ENCODE peak calls at places on chromosomes 13 and 19, in eight cellular contexts. One of them, this sample, is unnamed.

GRCh38 chr13:45328661-45329105 is 12.3 kb downstream of the TPT1 start:
- DNase-seq in choroid plexus epithelial cell: peak
- DNase-seq in NCI-H1048: no peak
- DNase-seq in NCI-H2107: no peak
- DNase-seq in HT-29: no peak
- DNase-seq in NCI-H2171 treated with DMSO at 0.1 percent for 48 hours: no peak
- DNase-seq in A549: no peak
- DNase-seq in NCI-H748 treated with DMSO at 0.1 percent for 48 hours: no peak
- DNase-seq in this sample: no peak

GRCh38 chr13:40236566-40237168 is 429.8 kb downstream of the FOXO1 start:
- DNase-seq in HT-29: no peak
- DNase-seq in NCI-H2171 treated with DMSO at 0.1 percent for 48 hours: no peak
- DNase-seq in NCI-H2107: no peak
- DNase-seq in NCI-H748 treated with DMSO at 0.1 percent for 48 hours: no peak
- DNase-seq in NCI-H1048: no peak
- DNase-seq in A549: no peak
- DNase-seq in choroid plexus epithelial cell: peak
- DNase-seq in this sample: no peak

GRCh38 chr13:79710376-79710775 is 229.4 kb downstream of the NDFIP2 start:
- DNase-seq in NCI-H748 treated with DMSO at 0.1 percent for 48 hours: no peak
- DNase-seq in NCI-H1048: no peak
- DNase-seq in HT-29: no peak
- DNase-seq in A549: no peak
- DNase-seq in choroid plexus epithelial cell: peak
- DNase-seq in NCI-H2171 treated with DMSO at 0.1 percent for 48 hours: no peak
- DNase-seq in NCI-H2107: no peak
- DNase-seq in this sample: no peak

GRCh38 chr13:93603043-93603442 is 376.4 kb downstream of the GPC6 start:
- DNase-seq in NCI-H1048: no peak
- DNase-seq in NCI-H2107: no peak
- DNase-seq in HT-29: no peak
- DNase-seq in NCI-H748 treated with DMSO at 0.1 percent for 48 hours: no peak
- DNase-seq in A549: peak
- DNase-seq in choroid plexus epithelial cell: peak
- DNase-seq in NCI-H2171 treated with DMSO at 0.1 percent for 48 hours: no peak
- DNase-seq in this sample: peak

GRCh38 chr13:110340812-110341444 is 33.8 kb downstream of the COL4A2 start:
- DNase-seq in A549: no peak
- DNase-seq in HT-29: no peak
- DNase-seq in NCI-H748 treated with DMSO at 0.1 percent for 48 hours: no peak
- DNase-seq in NCI-H2171 treated with DMSO at 0.1 percent for 48 hours: no peak
- DNase-seq in NCI-H1048: no peak
- DNase-seq in NCI-H2107: no peak
- DNase-seq in choroid plexus epithelial cell: peak
- DNase-seq in this sample: no peak

GRCh38 chr19:28466107-28467045 is 746.6 kb downstream of the UQCRFS1 start:
- DNase-seq in HT-29: peak
- DNase-seq in NCI-H748 treated with DMSO at 0.1 percent for 48 hours: peak
- DNase-seq in NCI-H2171 treated with DMSO at 0.1 percent for 48 hours: peak
- DNase-seq in A549: peak
- DNase-seq in NCI-H2107: no peak
- DNase-seq in choroid plexus epithelial cell: peak
- DNase-seq in NCI-H1048: peak
- DNase-seq in this sample: peak

GRCh38 chr13:21638319-21639282 is 32.3 kb upstream of the FGF9 start:
- DNase-seq in HT-29: peak
- DNase-seq in NCI-H2171 treated with DMSO at 0.1 percent for 48 hours: no peak
- DNase-seq in NCI-H748 treated with DMSO at 0.1 percent for 48 hours: peak
- DNase-seq in NCI-H1048: no peak
- DNase-seq in choroid plexus epithelial cell: peak
- DNase-seq in NCI-H2107: peak
- DNase-seq in A549: peak
- DNase-seq in this sample: peak

GRCh38 chr13:32261567-32261966 is 53.6 kb downstream of the ZAR1L start:
- DNase-seq in choroid plexus epithelial cell: peak
- DNase-seq in NCI-H748 treated with DMSO at 0.1 percent for 48 hours: no peak
- DNase-seq in A549: no peak
- DNase-seq in NCI-H2107: no peak
- DNase-seq in NCI-H2171 treated with DMSO at 0.1 percent for 48 hours: no peak
- DNase-seq in NCI-H1048: no peak
- DNase-seq in HT-29: peak
- DNase-seq in this sample: no peak

GRCh38 chr13:72851678-72852014 is 69.7 kb downstream of the PIBF1 start:
- DNase-seq in NCI-H748 treated with DMSO at 0.1 percent for 48 hours: no peak
- DNase-seq in choroid plexus epithelial cell: no peak
- DNase-seq in HT-29: no peak
- DNase-seq in NCI-H2107: no peak
- DNase-seq in NCI-H1048: no peak
- DNase-seq in A549: no peak
- DNase-seq in NCI-H2171 treated with DMSO at 0.1 percent for 48 hours: no peak
- DNase-seq in this sample: no peak

GRCh38 chr19:12222980-12223630 is 60.2 kb downstream of the ZNF136 start:
- DNase-seq in NCI-H2107: no peak
- DNase-seq in HT-29: no peak
- DNase-seq in A549: no peak
- DNase-seq in NCI-H1048: no peak
- DNase-seq in NCI-H748 treated with DMSO at 0.1 percent for 48 hours: no peak
- DNase-seq in NCI-H2171 treated with DMSO at 0.1 percent for 48 hours: no peak
- DNase-seq in choroid plexus epithelial cell: no peak
- DNase-seq in this sample: no peak

GRCh38 chr19:501646-502045 is 5.4 kb downstream of the MADCAM1 start:
- DNase-seq in NCI-H1048: no peak
- DNase-seq in HT-29: no peak
- DNase-seq in NCI-H2107: no peak
- DNase-seq in choroid plexus epithelial cell: no peak
- DNase-seq in NCI-H2171 treated with DMSO at 0.1 percent for 48 hours: no peak
- DNase-seq in NCI-H748 treated with DMSO at 0.1 percent for 48 hours: no peak
- DNase-seq in A549: no peak
- DNase-seq in this sample: no peak

GRCh38 chr13:42836930-42837329 is 55.5 kb downstream of the FAM216B start:
- DNase-seq in choroid plexus epithelial cell: peak
- DNase-seq in NCI-H748 treated with DMSO at 0.1 percent for 48 hours: no peak
- DNase-seq in HT-29: peak
- DNase-seq in NCI-H2171 treated with DMSO at 0.1 percent for 48 hours: no peak
- DNase-seq in NCI-H1048: no peak
- DNase-seq in NCI-H2107: no peak
- DNase-seq in A549: peak
- DNase-seq in this sample: peak

GRCh38 chr19:6739884-6740588 is 556 bp downstream of the TRIP10 start:
- DNase-seq in choroid plexus epithelial cell: no peak
- DNase-seq in A549: peak
- DNase-seq in NCI-H748 treated with DMSO at 0.1 percent for 48 hours: no peak
- DNase-seq in HT-29: peak
- DNase-seq in NCI-H2107: no peak
- DNase-seq in NCI-H1048: no peak
- DNase-seq in NCI-H2171 treated with DMSO at 0.1 percent for 48 hours: no peak
- DNase-seq in this sample: peak

GRCh38 chr13:106117035-106117434 is 418.4 kb downstream of the EFNB2 start:
- DNase-seq in NCI-H2171 treated with DMSO at 0.1 percent for 48 hours: no peak
- DNase-seq in NCI-H748 treated with DMSO at 0.1 percent for 48 hours: no peak
- DNase-seq in choroid plexus epithelial cell: peak
- DNase-seq in HT-29: no peak
- DNase-seq in NCI-H1048: no peak
- DNase-seq in A549: no peak
- DNase-seq in NCI-H2107: no peak
- DNase-seq in this sample: no peak

GRCh38 chr13:21596722-21597121 is 7.2 kb downstream of the MICU2 start:
- DNase-seq in NCI-H2171 treated with DMSO at 0.1 percent for 48 hours: no peak
- DNase-seq in NCI-H748 treated with DMSO at 0.1 percent for 48 hours: no peak
- DNase-seq in A549: no peak
- DNase-seq in NCI-H1048: no peak
- DNase-seq in NCI-H2107: no peak
- DNase-seq in choroid plexus epithelial cell: no peak
- DNase-seq in HT-29: no peak
- DNase-seq in this sample: no peak

GRCh38 chr19:53004242-53004641 is 9.5 kb upstream of the ERVV-1 start:
- DNase-seq in NCI-H2107: no peak
- DNase-seq in NCI-H748 treated with DMSO at 0.1 percent for 48 hours: no peak
- DNase-seq in choroid plexus epithelial cell: no peak
- DNase-seq in HT-29: no peak
- DNase-seq in NCI-H1048: no peak
- DNase-seq in A549: no peak
- DNase-seq in NCI-H2171 treated with DMSO at 0.1 percent for 48 hours: no peak
- DNase-seq in this sample: peak

GRCh38 chr13:50365683-50366391 is 350.6 kb downstream of the KCNRG start:
- DNase-seq in choroid plexus epithelial cell: peak
- DNase-seq in A549: peak
- DNase-seq in NCI-H748 treated with DMSO at 0.1 percent for 48 hours: peak
- DNase-seq in HT-29: peak
- DNase-seq in NCI-H2171 treated with DMSO at 0.1 percent for 48 hours: no peak
- DNase-seq in NCI-H1048: no peak
- DNase-seq in NCI-H2107: peak
- DNase-seq in this sample: peak

GRCh38 chr19:10603084-10603872 is 16.2 kb upstream of the AP1M2 start:
- DNase-seq in choroid plexus epithelial cell: peak
- DNase-seq in NCI-H2171 treated with DMSO at 0.1 percent for 48 hours: no peak
- DNase-seq in NCI-H748 treated with DMSO at 0.1 percent for 48 hours: no peak
- DNase-seq in A549: no peak
- DNase-seq in NCI-H2107: no peak
- DNase-seq in HT-29: no peak
- DNase-seq in NCI-H1048: no peak
- DNase-seq in this sample: no peak

GRCh38 chr19:54159352-54160181 is at the start of gene LENG1:
- DNase-seq in A549: peak
- DNase-seq in NCI-H2107: peak
- DNase-seq in choroid plexus epithelial cell: peak
- DNase-seq in NCI-H2171 treated with DMSO at 0.1 percent for 48 hours: peak
- DNase-seq in HT-29: peak
- DNase-seq in NCI-H748 treated with DMSO at 0.1 percent for 48 hours: peak
- DNase-seq in NCI-H1048: peak
- DNase-seq in this sample: peak

GRCh38 chr13:49908637-49909036 is 27.5 kb downstream of the SPRYD7 start:
- DNase-seq in HT-29: peak
- DNase-seq in NCI-H2171 treated with DMSO at 0.1 percent for 48 hours: no peak
- DNase-seq in NCI-H748 treated with DMSO at 0.1 percent for 48 hours: no peak
- DNase-seq in A549: peak
- DNase-seq in choroid plexus epithelial cell: no peak
- DNase-seq in NCI-H1048: no peak
- DNase-seq in NCI-H2107: no peak
- DNase-seq in this sample: no peak

GRCh38 chr19:2095338-2095938 is 688 bp downstream of the MOB3A start:
- DNase-seq in NCI-H1048: no peak
- DNase-seq in NCI-H2107: no peak
- DNase-seq in HT-29: no peak
- DNase-seq in A549: no peak
- DNase-seq in NCI-H2171 treated with DMSO at 0.1 percent for 48 hours: no peak
- DNase-seq in choroid plexus epithelial cell: no peak
- DNase-seq in NCI-H748 treated with DMSO at 0.1 percent for 48 hours: no peak
- DNase-seq in this sample: peak

GRCh38 chr13:31913459-31913858 is 118.1 kb upstream of the FRY start:
- DNase-seq in HT-29: peak
- DNase-seq in NCI-H1048: no peak
- DNase-seq in choroid plexus epithelial cell: no peak
- DNase-seq in NCI-H2107: no peak
- DNase-seq in NCI-H748 treated with DMSO at 0.1 percent for 48 hours: no peak
- DNase-seq in A549: no peak
- DNase-seq in NCI-H2171 treated with DMSO at 0.1 percent for 48 hours: no peak
- DNase-seq in this sample: no peak

GRCh38 chr19:5621311-5621944 is 1.1 kb downstream of the SAFB2 start:
- DNase-seq in A549: no peak
- DNase-seq in NCI-H748 treated with DMSO at 0.1 percent for 48 hours: no peak
- DNase-seq in choroid plexus epithelial cell: peak
- DNase-seq in NCI-H2107: no peak
- DNase-seq in HT-29: peak
- DNase-seq in NCI-H2171 treated with DMSO at 0.1 percent for 48 hours: no peak
- DNase-seq in NCI-H1048: no peak
- DNase-seq in this sample: no peak

GRCh38 chr13:25660996-25661395 is 289.2 kb downstream of the ATP8A2 start:
- DNase-seq in NCI-H2171 treated with DMSO at 0.1 percent for 48 hours: peak
- DNase-seq in NCI-H748 treated with DMSO at 0.1 percent for 48 hours: no peak
- DNase-seq in NCI-H2107: no peak
- DNase-seq in NCI-H1048: no peak
- DNase-seq in A549: no peak
- DNase-seq in HT-29: no peak
- DNase-seq in choroid plexus epithelial cell: no peak
- DNase-seq in this sample: no peak

GRCh38 chr13:82593239-82593638 is 1289.0 kb downstream of the SLITRK1 start:
- DNase-seq in NCI-H748 treated with DMSO at 0.1 percent for 48 hours: no peak
- DNase-seq in HT-29: no peak
- DNase-seq in choroid plexus epithelial cell: no peak
- DNase-seq in NCI-H1048: no peak
- DNase-seq in NCI-H2107: no peak
- DNase-seq in NCI-H2171 treated with DMSO at 0.1 percent for 48 hours: no peak
- DNase-seq in A549: no peak
- DNase-seq in this sample: no peak

GRCh38 chr13:89066868-89067466 is 1395.8 kb downstream of the SLITRK5 start:
- DNase-seq in choroid plexus epithelial cell: peak
- DNase-seq in HT-29: peak
- DNase-seq in NCI-H748 treated with DMSO at 0.1 percent for 48 hours: peak
- DNase-seq in NCI-H1048: peak
- DNase-seq in NCI-H2107: peak
- DNase-seq in NCI-H2171 treated with DMSO at 0.1 percent for 48 hours: peak
- DNase-seq in A549: peak
- DNase-seq in this sample: peak

GRCh38 chr13:97057196-97057595 is 62.9 kb upstream of the OXGR1 start:
- DNase-seq in choroid plexus epithelial cell: peak
- DNase-seq in A549: no peak
- DNase-seq in NCI-H1048: no peak
- DNase-seq in HT-29: no peak
- DNase-seq in NCI-H2171 treated with DMSO at 0.1 percent for 48 hours: no peak
- DNase-seq in NCI-H2107: no peak
- DNase-seq in NCI-H748 treated with DMSO at 0.1 percent for 48 hours: no peak
- DNase-seq in this sample: no peak

GRCh38 chr13:42559057-42559456 is 14.9 kb upstream of the TNFSF11 start:
- DNase-seq in choroid plexus epithelial cell: no peak
- DNase-seq in NCI-H748 treated with DMSO at 0.1 percent for 48 hours: no peak
- DNase-seq in A549: no peak
- DNase-seq in NCI-H2107: no peak
- DNase-seq in HT-29: no peak
- DNase-seq in NCI-H1048: no peak
- DNase-seq in NCI-H2171 treated with DMSO at 0.1 percent for 48 hours: no peak
- DNase-seq in this sample: no peak

GRCh38 chr19:46133101-46133627 is 8.7 kb upstream of the IGFL3 start:
- DNase-seq in NCI-H2107: peak
- DNase-seq in NCI-H1048: peak
- DNase-seq in HT-29: peak
- DNase-seq in NCI-H748 treated with DMSO at 0.1 percent for 48 hours: peak
- DNase-seq in A549: peak
- DNase-seq in choroid plexus epithelial cell: peak
- DNase-seq in NCI-H2171 treated with DMSO at 0.1 percent for 48 hours: peak
- DNase-seq in this sample: peak

GRCh38 chr13:41411536-41411935 is 45.8 kb upstream of the RGCC start:
- DNase-seq in NCI-H2107: no peak
- DNase-seq in choroid plexus epithelial cell: peak
- DNase-seq in NCI-H748 treated with DMSO at 0.1 percent for 48 hours: no peak
- DNase-seq in NCI-H1048: no peak
- DNase-seq in HT-29: peak
- DNase-seq in A549: peak
- DNase-seq in NCI-H2171 treated with DMSO at 0.1 percent for 48 hours: no peak
- DNase-seq in this sample: peak

GRCh38 chr13:51801631-51802099 is 2.3 kb downstream of the DHRS12 start:
- DNase-seq in NCI-H2171 treated with DMSO at 0.1 percent for 48 hours: no peak
- DNase-seq in HT-29: peak
- DNase-seq in NCI-H748 treated with DMSO at 0.1 percent for 48 hours: no peak
- DNase-seq in A549: peak
- DNase-seq in NCI-H2107: peak
- DNase-seq in choroid plexus epithelial cell: no peak
- DNase-seq in NCI-H1048: no peak
- DNase-seq in this sample: no peak

This sample was measured in Caki2.